ENCODE peak calls at places on chromosomes 7 and 10, in seven cellular contexts. One of them, this sample, is unnamed.

GRCh38 chr7:129670636-129671035 is 59.1 kb downstream of the NRF1 start:
- DNase-seq in fibroblast of the aortic adventitia: peak
- DNase-seq in EH: peak
- DNase-seq in pons: no peak
- DNase-seq in NCI-H2107: no peak
- DNase-seq in Calu3: no peak
- DNase-seq in activated CD4-positive, alpha-beta T cell treated with anti-CD3 and anti-CD28 coated beads for 24 hours: no peak
- DNase-seq in this sample: no peak

GRCh38 chr7:159109092-159110035 is 35.3 kb downstream of the VIPR2 start:
- DNase-seq in fibroblast of the aortic adventitia: no peak
- DNase-seq in EH: no peak
- DNase-seq in pons: no peak
- DNase-seq in NCI-H2107: no peak
- DNase-seq in Calu3: no peak
- DNase-seq in activated CD4-positive, alpha-beta T cell treated with anti-CD3 and anti-CD28 coated beads for 24 hours: no peak
- DNase-seq in this sample: no peak

GRCh38 chr10:73168486-73168844 is 546 bp downstream of the FAM149B1 start:
- DNase-seq in fibroblast of the aortic adventitia: peak
- DNase-seq in EH: no peak
- DNase-seq in pons: no peak
- DNase-seq in NCI-H2107: no peak
- DNase-seq in Calu3: no peak
- DNase-seq in activated CD4-positive, alpha-beta T cell treated with anti-CD3 and anti-CD28 coated beads for 24 hours: no peak
- DNase-seq in this sample: no peak

GRCh38 chr7:6130007-6130587 is 98.9 kb downstream of the ANKRD61 start:
- DNase-seq in fibroblast of the aortic adventitia: no peak
- DNase-seq in EH: no peak
- DNase-seq in pons: no peak
- DNase-seq in NCI-H2107: no peak
- DNase-seq in Calu3: no peak
- DNase-seq in activated CD4-positive, alpha-beta T cell treated with anti-CD3 and anti-CD28 coated beads for 24 hours: no peak
- DNase-seq in this sample: no peak

GRCh38 chr7:15684834-15685233 is 1.6 kb downstream of the MEOX2 start:
- DNase-seq in fibroblast of the aortic adventitia: no peak
- DNase-seq in EH: no peak
- DNase-seq in pons: no peak
- DNase-seq in NCI-H2107: no peak
- DNase-seq in Calu3: peak
- DNase-seq in activated CD4-positive, alpha-beta T cell treated with anti-CD3 and anti-CD28 coated beads for 24 hours: no peak
- DNase-seq in this sample: no peak

GRCh38 chr10:91930939-91931338 is 7.4 kb downstream of the BTAF1 start:
- DNase-seq in fibroblast of the aortic adventitia: no peak
- DNase-seq in EH: no peak
- DNase-seq in pons: no peak
- DNase-seq in NCI-H2107: no peak
- DNase-seq in Calu3: no peak
- DNase-seq in activated CD4-positive, alpha-beta T cell treated with anti-CD3 and anti-CD28 coated beads for 24 hours: no peak
- DNase-seq in this sample: no peak

GRCh38 chr10:89793649-89794254 is 92.4 kb downstream of the KIF20B start:
- DNase-seq in fibroblast of the aortic adventitia: peak
- DNase-seq in EH: peak
- DNase-seq in pons: peak
- DNase-seq in NCI-H2107: peak
- DNase-seq in Calu3: peak
- DNase-seq in activated CD4-positive, alpha-beta T cell treated with anti-CD3 and anti-CD28 coated beads for 24 hours: peak
- DNase-seq in this sample: peak

GRCh38 chr10:103618575-103619423 is 125.3 kb downstream of the NEURL1 start:
- DNase-seq in fibroblast of the aortic adventitia: peak
- DNase-seq in EH: peak
- DNase-seq in pons: peak
- DNase-seq in NCI-H2107: no peak
- DNase-seq in Calu3: no peak
- DNase-seq in activated CD4-positive, alpha-beta T cell treated with anti-CD3 and anti-CD28 coated beads for 24 hours: no peak
- DNase-seq in this sample: no peak

GRCh38 chr10:112792487-112793196 is 157.4 kb upstream of the TCF7L2 start:
- DNase-seq in fibroblast of the aortic adventitia: peak
- DNase-seq in EH: peak
- DNase-seq in pons: peak
- DNase-seq in NCI-H2107: peak
- DNase-seq in Calu3: no peak
- DNase-seq in activated CD4-positive, alpha-beta T cell treated with anti-CD3 and anti-CD28 coated beads for 24 hours: no peak
- DNase-seq in this sample: peak

GRCh38 chr7:101714097-101714496 is 85.0 kb upstream of the MYL10 start:
- DNase-seq in fibroblast of the aortic adventitia: no peak
- DNase-seq in EH: no peak
- DNase-seq in pons: no peak
- DNase-seq in NCI-H2107: no peak
- DNase-seq in Calu3: no peak
- DNase-seq in activated CD4-positive, alpha-beta T cell treated with anti-CD3 and anti-CD28 coated beads for 24 hours: no peak
- DNase-seq in this sample: no peak

GRCh38 chr10:3485287-3485686 is 299.7 kb downstream of the KLF6 start:
- DNase-seq in fibroblast of the aortic adventitia: no peak
- DNase-seq in EH: no peak
- DNase-seq in pons: peak
- DNase-seq in NCI-H2107: no peak
- DNase-seq in Calu3: no peak
- DNase-seq in activated CD4-positive, alpha-beta T cell treated with anti-CD3 and anti-CD28 coated beads for 24 hours: no peak
- DNase-seq in this sample: no peak

GRCh38 chr7:22563621-22564241 is 63.7 kb upstream of the STEAP1B start:
- DNase-seq in fibroblast of the aortic adventitia: peak
- DNase-seq in EH: peak
- DNase-seq in pons: no peak
- DNase-seq in NCI-H2107: no peak
- DNase-seq in Calu3: peak
- DNase-seq in activated CD4-positive, alpha-beta T cell treated with anti-CD3 and anti-CD28 coated beads for 24 hours: no peak
- DNase-seq in this sample: no peak

GRCh38 chr7:30510124-30511074 is 5.8 kb upstream of the GGCT start:
- DNase-seq in fibroblast of the aortic adventitia: peak
- DNase-seq in EH: peak
- DNase-seq in pons: peak
- DNase-seq in NCI-H2107: no peak
- DNase-seq in Calu3: peak
- DNase-seq in activated CD4-positive, alpha-beta T cell treated with anti-CD3 and anti-CD28 coated beads for 24 hours: no peak
- DNase-seq in this sample: peak

GRCh38 chr7:18689535-18689934 is 194.0 kb downstream of the HDAC9 start:
- DNase-seq in fibroblast of the aortic adventitia: no peak
- DNase-seq in EH: no peak
- DNase-seq in pons: no peak
- DNase-seq in NCI-H2107: no peak
- DNase-seq in Calu3: no peak
- DNase-seq in activated CD4-positive, alpha-beta T cell treated with anti-CD3 and anti-CD28 coated beads for 24 hours: no peak
- DNase-seq in this sample: no peak

GRCh38 chr10:110273474-110273873 is 31.2 kb downstream of the SMNDC1 start:
- DNase-seq in fibroblast of the aortic adventitia: peak
- DNase-seq in EH: peak
- DNase-seq in pons: peak
- DNase-seq in NCI-H2107: no peak
- DNase-seq in Calu3: no peak
- DNase-seq in activated CD4-positive, alpha-beta T cell treated with anti-CD3 and anti-CD28 coated beads for 24 hours: no peak
- DNase-seq in this sample: no peak

GRCh38 chr10:131726460-131726861 is 174.3 kb upstream of the PPP2R2D start:
- DNase-seq in fibroblast of the aortic adventitia: no peak
- DNase-seq in EH: no peak
- DNase-seq in pons: peak
- DNase-seq in NCI-H2107: peak
- DNase-seq in Calu3: no peak
- DNase-seq in activated CD4-positive, alpha-beta T cell treated with anti-CD3 and anti-CD28 coated beads for 24 hours: no peak
- DNase-seq in this sample: peak

GRCh38 chr10:117224881-117225280 is 16.0 kb upstream of the SLC18A2 start:
- DNase-seq in fibroblast of the aortic adventitia: no peak
- DNase-seq in EH: no peak
- DNase-seq in pons: no peak
- DNase-seq in NCI-H2107: no peak
- DNase-seq in Calu3: no peak
- DNase-seq in activated CD4-positive, alpha-beta T cell treated with anti-CD3 and anti-CD28 coated beads for 24 hours: no peak
- DNase-seq in this sample: no peak

GRCh38 chr7:13778967-13779366 is 210.5 kb downstream of the ETV1 start:
- DNase-seq in fibroblast of the aortic adventitia: peak
- DNase-seq in EH: peak
- DNase-seq in pons: no peak
- DNase-seq in NCI-H2107: no peak
- DNase-seq in Calu3: peak
- DNase-seq in activated CD4-positive, alpha-beta T cell treated with anti-CD3 and anti-CD28 coated beads for 24 hours: peak
- DNase-seq in this sample: no peak

GRCh38 chr7:129522971-129523340 is 20.6 kb downstream of the SMKR1 start:
- DNase-seq in fibroblast of the aortic adventitia: no peak
- DNase-seq in EH: no peak
- DNase-seq in pons: no peak
- DNase-seq in NCI-H2107: no peak
- DNase-seq in Calu3: no peak
- DNase-seq in activated CD4-positive, alpha-beta T cell treated with anti-CD3 and anti-CD28 coated beads for 24 hours: no peak
- DNase-seq in this sample: no peak

GRCh38 chr10:126569513-126570447 is 100.7 kb downstream of the C10orf90 start:
- DNase-seq in fibroblast of the aortic adventitia: peak
- DNase-seq in EH: peak
- DNase-seq in pons: no peak
- DNase-seq in NCI-H2107: no peak
- DNase-seq in Calu3: no peak
- DNase-seq in activated CD4-positive, alpha-beta T cell treated with anti-CD3 and anti-CD28 coated beads for 24 hours: no peak
- DNase-seq in this sample: no peak

GRCh38 chr10:131786756-131787605 is 113.8 kb upstream of the PPP2R2D start:
- DNase-seq in fibroblast of the aortic adventitia: peak
- DNase-seq in EH: peak
- DNase-seq in pons: peak
- DNase-seq in NCI-H2107: peak
- DNase-seq in Calu3: peak
- DNase-seq in activated CD4-positive, alpha-beta T cell treated with anti-CD3 and anti-CD28 coated beads for 24 hours: peak
- DNase-seq in this sample: peak

GRCh38 chr10:35504132-35504531 is 101.0 kb upstream of the GJD4 start:
- DNase-seq in fibroblast of the aortic adventitia: no peak
- DNase-seq in EH: no peak
- DNase-seq in pons: no peak
- DNase-seq in NCI-H2107: no peak
- DNase-seq in Calu3: no peak
- DNase-seq in activated CD4-positive, alpha-beta T cell treated with anti-CD3 and anti-CD28 coated beads for 24 hours: no peak
- DNase-seq in this sample: no peak

GRCh38 chr10:23291551-23292334 is 52.9 kb downstream of the C10orf67 start:
- DNase-seq in fibroblast of the aortic adventitia: no peak
- DNase-seq in EH: peak
- DNase-seq in pons: peak
- DNase-seq in NCI-H2107: no peak
- DNase-seq in Calu3: no peak
- DNase-seq in activated CD4-positive, alpha-beta T cell treated with anti-CD3 and anti-CD28 coated beads for 24 hours: no peak
- DNase-seq in this sample: no peak

GRCh38 chr10:17805921-17806577 is 3.1 kb upstream of the MRC1 start:
- DNase-seq in fibroblast of the aortic adventitia: no peak
- DNase-seq in EH: no peak
- DNase-seq in pons: no peak
- DNase-seq in NCI-H2107: no peak
- DNase-seq in Calu3: no peak
- DNase-seq in activated CD4-positive, alpha-beta T cell treated with anti-CD3 and anti-CD28 coated beads for 24 hours: no peak
- DNase-seq in this sample: peak

This sample was measured in DMS153.